ENCODE peak calls at places on chromosomes 2 and 18, in six cellular contexts. B is fibroblast of pulmonary artery, K is A549, A is astrocyte of the spinal cord, Z is psoas muscle, N is right atrium auricular region. Y is an unnamed sample.

GRCh38 chr2:225122007-225122406 is 79.7 kb upstream of the DOCK10 start:
- DNase-seq in K (no peak), A (no peak), B (no peak), Z (no peak), N (no peak), Y (peak; percentile 53)

GRCh38 chr18:58699551-58699950 is 28.3 kb downstream of the MALT1 start:
- DNase-seq in A (no peak), B (no peak), Z (no peak), N (no peak), K (no peak), Y (no peak)

GRCh38 chr2:163469561-163469962 is 266.2 kb downstream of the FIGN start:
- DNase-seq in A (peak; percentile 48), B (peak; percentile 3), Z (no peak), K (no peak), N (no peak), Y (no peak)

GRCh38 chr2:127569274-127570065 is 34.0 kb downstream of the MYO7B start:
- DNase-seq in K (peak; percentile 11), Z (peak; percentile 63), B (peak; percentile 77), N (peak; percentile 75), A (peak; percentile 75), Y (no peak)

GRCh38 chr2:238158018-238158806 is 558 bp upstream of the ERFE start:
- DNase-seq in B (no peak), A (no peak), N (no peak), K (no peak), Z (peak; percentile 17), Y (no peak)

GRCh38 chr2:1702186-1702565 is 42.1 kb downstream of the PXDN start:
- DNase-seq in N (no peak), Z (no peak), A (no peak), B (no peak), K (no peak), Y (no peak)

GRCh38 chr2:207252979-207253640 is 87.4 kb upstream of the KLF7 start:
- DNase-seq in A (no peak), B (no peak), N (no peak), K (peak; percentile 32), Z (no peak), Y (peak; percentile 87)

GRCh38 chr2:241798631-241799521 is 10.1 kb upstream of the NEU4 start:
- DNase-seq in N (peak; percentile 46), K (no peak), Z (peak; percentile 11), B (no peak), A (no peak), Y (peak; percentile 7)

GRCh38 chr2:127859712-127860085 is 1.7 kb upstream of the POLR2D start:
- DNase-seq in N (no peak), K (no peak), A (no peak), B (no peak), Z (no peak), Y (no peak)

GRCh38 chr2:28623582-28624405 is 127.8 kb upstream of the PPP1CB start:
- DNase-seq in K (no peak), N (no peak), B (no peak), A (no peak), Z (no peak), Y (no peak)

GRCh38 chr2:21552999-21553398 is 429.2 kb downstream of the TDRD15 start:
- DNase-seq in A (no peak), B (no peak), Z (no peak), K (no peak), N (no peak), Y (no peak)

GRCh38 chr2:41413813-41414485 is 633.9 kb upstream of the PKDCC start:
- DNase-seq in B (no peak), K (no peak), A (no peak), Z (no peak), N (no peak), Y (no peak)

GRCh38 chr2:69011611-69012157 is 1.3 kb upstream of the ANTXR1 start:
- DNase-seq in Z (no peak), N (no peak), K (no peak), A (no peak), B (no peak), Y (peak; percentile 19)

GRCh38 chr2:179532890-179533289 is 268.3 kb upstream of the SESTD1 start:
- DNase-seq in Z (no peak), A (no peak), K (no peak), N (no peak), B (peak; percentile 55), Y (no peak)

GRCh38 chr2:134341476-134341875 is 87.6 kb downstream of the MGAT5 start:
- DNase-seq in Z (no peak), A (no peak), K (no peak), B (no peak), N (no peak), Y (no peak)

GRCh38 chr2:227036527-227036926 is 127.5 kb downstream of the COL4A4 start:
- DNase-seq in N (no peak), A (no peak), K (no peak), B (no peak), Z (no peak), Y (no peak)

GRCh38 chr2:130261970-130262760 is 63.9 kb upstream of the TUBA3E start:
- DNase-seq in K (no peak), N (no peak), B (peak; percentile 10), A (no peak), Z (no peak), Y (peak; percentile 72)

GRCh38 chr2:119786312-119786711 is 26.6 kb downstream of the PTPN4 start:
- DNase-seq in N (no peak), A (no peak), B (peak; percentile 16), Z (no peak), K (no peak), Y (no peak)

GRCh38 chr18:49999128-49999527 is 185.8 kb upstream of the ACAA2 start:
- DNase-seq in N (no peak), K (no peak), B (no peak), A (no peak), Z (no peak), Y (no peak)

GRCh38 chr2:233338969-233339368 is 15.3 kb upstream of the DGKD start:
- DNase-seq in A (no peak), N (no peak), B (no peak), Z (no peak), K (no peak), Y (no peak)

GRCh38 chr2:173090973-173091660 is 15.5 kb downstream of the MAP3K20 start:
- DNase-seq in Z (peak; percentile 41), B (no peak), K (no peak), N (no peak), A (no peak), Y (no peak)
- H3K4me3 ChIP-seq in Z (peak overlapping the region; percentile 62), B (no peak overlapping the region), K (no peak overlapping the region), N (no peak overlapping the region), A (no peak overlapping the region), Y (no peak overlapping the region)

GRCh38 chr18:33673689-33674088 is 95.7 kb downstream of the ASXL3 start:
- DNase-seq in B (no peak), K (no peak), A (no peak), Z (no peak), N (no peak), Y (no peak)
- TF ChIP-seq CTCF in B (no peak), K (no peak), A (no peak), Z (no peak), N (no peak), Y (no peak)

DNA sequence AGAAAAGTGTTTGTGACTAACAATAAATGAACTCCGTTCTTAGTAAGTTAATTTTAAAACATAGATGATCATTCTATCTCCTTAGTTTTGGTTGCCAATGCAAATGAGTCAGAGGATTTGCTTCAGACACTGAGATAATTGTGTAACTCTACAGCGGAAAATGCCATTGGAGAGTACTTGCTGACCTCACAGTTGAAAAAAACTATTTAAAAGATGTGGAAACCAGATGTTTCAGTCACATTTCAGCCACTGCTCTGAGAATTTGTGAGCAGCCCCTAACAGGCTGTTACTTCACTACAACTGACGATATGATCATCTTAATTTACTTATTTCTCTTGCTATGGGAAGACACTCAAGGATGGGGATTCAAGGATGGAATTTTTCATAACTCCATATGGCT is at the start of gene TNFAIP6:
- DNase-seq in Z (no peak), B (peak; percentile 98), K (peak; percentile 41), A (peak; percentile 90), N (peak; percentile 64), Y (no peak)
- H3K4me3 ChIP-seq in Z (peak within 1 kb of the TSS; percentile 15), B (peak within 1 kb of the TSS; percentile 76), K (no peak within 1 kb of the TSS), A (no peak within 1 kb of the TSS), N (peak within 1 kb of the TSS; percentile 21), Y (no peak within 1 kb of the TSS)

GRCh38 chr2:95526360-95527341 is 42.1 kb upstream of the TRIM43B start:
- DNase-seq in N (peak; percentile 68), Z (peak; percentile 72), B (peak; percentile 65), K (peak; percentile 61), A (peak; percentile 82), Y (no peak)
- TF ChIP-seq CTCF in N (peak; percentile 40), Z (peak; percentile 10), B (peak; percentile 24), K (no peak), A (peak; percentile 33), Y (no peak)

DNA sequence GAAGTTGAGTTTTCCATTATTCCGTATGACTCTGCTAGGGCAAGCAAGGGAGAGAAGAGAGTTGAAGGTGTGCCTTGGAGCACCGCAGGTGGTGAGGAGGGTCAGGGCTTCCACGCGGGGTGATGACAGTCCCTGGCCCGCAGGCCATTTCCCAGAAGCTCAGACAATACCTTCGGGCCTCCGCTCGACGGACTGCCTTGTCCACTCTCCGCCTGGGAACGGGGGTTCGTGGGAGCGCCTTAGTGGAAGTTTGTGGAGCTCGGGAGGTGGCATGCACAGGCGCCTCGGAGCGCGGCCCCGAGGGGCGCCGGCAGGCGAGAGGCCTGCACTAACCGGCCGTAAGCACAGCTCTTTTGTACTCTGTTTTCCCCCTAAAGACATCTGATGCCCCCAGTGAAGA is 69.8 kb downstream of the ARHGEF33 start:
- DNase-seq in A (no peak), K (no peak), B (no peak), Z (no peak), N (no peak), Y (no peak)
- H3K4me3 ChIP-seq in A (no peak overlapping the region), K (no peak overlapping the region), B (peak overlapping the region; percentile 45), Z (peak overlapping the region; percentile 62), N (no peak overlapping the region), Y (no peak overlapping the region)

GRCh38 chr18:80244956-80245730 is 2.2 kb downstream of the PARD6G start:
- DNase-seq in N (peak; percentile 53), A (no peak), K (no peak), Z (no peak), B (no peak), Y (no peak)

GRCh38 chr18:80245781-80246655 is 1.3 kb downstream of the PARD6G start:
- DNase-seq in Z (peak; percentile 28), N (peak; percentile 34), A (no peak), K (no peak), B (no peak), Y (no peak)

GRCh38 chr18:80246656-80247402 is 485 bp downstream of the PARD6G start:
- DNase-seq in B (no peak), A (no peak), Z (peak; percentile 30), K (no peak), N (peak; percentile 57), Y (peak; percentile 6)

GRCh38 chr18:80249217-80250093 is 2.1 kb upstream of the PARD6G start:
- DNase-seq in B (no peak), A (no peak), Z (no peak), K (no peak), N (peak; percentile 26), Y (no peak)

DNA sequence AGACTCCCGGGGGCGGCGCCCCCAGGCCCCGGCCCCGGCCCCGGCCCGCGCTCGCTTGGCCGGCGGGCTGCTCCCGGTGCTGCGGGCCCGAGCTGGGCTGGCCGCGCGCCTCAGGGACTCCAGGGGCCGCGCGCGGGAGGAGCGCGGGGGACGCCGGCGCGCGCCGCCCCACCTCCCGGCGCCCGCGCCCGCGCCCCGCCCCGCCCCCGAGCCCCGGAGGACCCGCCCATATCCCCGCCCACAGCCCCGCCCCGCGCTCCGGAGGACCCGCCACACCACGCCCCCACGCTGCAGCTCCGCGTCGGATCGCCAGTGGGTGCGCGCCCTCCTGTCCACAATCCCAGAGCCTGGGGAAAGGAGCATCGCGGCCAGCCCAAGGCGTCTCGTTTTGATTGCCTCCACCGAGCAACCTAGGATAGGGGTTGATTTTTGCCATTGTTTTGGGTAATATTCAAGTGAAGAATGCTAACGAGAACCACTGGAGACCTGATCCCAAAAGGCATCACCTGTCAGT is at the start of gene PARD6G:
- DNase-seq in B (peak; percentile 64), A (peak; percentile 56), N (peak; percentile 74), Z (peak; percentile 81), K (peak; percentile 45), Y (peak; percentile 79)
- TF ChIP-seq CTCF in B (peak; percentile 9), A (peak; percentile 21), N (peak; percentile 32), Z (peak; percentile 5), K (no peak), Y (no peak)